ENCODE peak calls at places on chromosomes 6 and 20, in nine cellular contexts. One of them, this sample, is unnamed.

GRCh38 chr20:50368813-50369224 is 141.4 kb upstream of the PTPN1 start:
- DNase-seq in tibial nerve: no peak
- DNase-seq in cardiac fibroblast: peak; percentile 65
- DNase-seq in bronchial epithelial cell: no peak
- DNase-seq in activated gamma-delta T cell treated with Interleukin-2 at 50 U/mL for 16 hours: no peak
- DNase-seq in T-cell: no peak
- DNase-seq in fibroblast of the aortic adventitia: peak; percentile 34
- DNase-seq in NCI-H187: no peak
- DNase-seq in stimulated activated CD8-positive, alpha-beta memory T cell treated with anti-CD3 and anti-CD28 coated beads, Interleukin-7, amount 100 ng/mL, for 1 hour: no peak
- DNase-seq in this sample: no peak

GRCh38 chr6:103122766-103123601 is 1729.5 kb downstream of the GRIK2 start:
- DNase-seq in tibial nerve: no peak
- DNase-seq in cardiac fibroblast: peak; percentile 34
- DNase-seq in bronchial epithelial cell: peak; percentile 15
- DNase-seq in activated gamma-delta T cell treated with Interleukin-2 at 50 U/mL for 16 hours: no peak
- DNase-seq in T-cell: no peak
- DNase-seq in fibroblast of the aortic adventitia: peak; percentile 6
- DNase-seq in NCI-H187: no peak
- DNase-seq in stimulated activated CD8-positive, alpha-beta memory T cell treated with anti-CD3 and anti-CD28 coated beads, Interleukin-7, amount 100 ng/mL, for 1 hour: no peak
- DNase-seq in this sample: no peak

GRCh38 chr6:2036084-2037023 is 209.1 kb downstream of the GMDS start:
- DNase-seq in tibial nerve: no peak
- DNase-seq in cardiac fibroblast: no peak
- DNase-seq in bronchial epithelial cell: no peak
- DNase-seq in activated gamma-delta T cell treated with Interleukin-2 at 50 U/mL for 16 hours: no peak
- DNase-seq in T-cell: no peak
- DNase-seq in fibroblast of the aortic adventitia: no peak
- DNase-seq in NCI-H187: no peak
- DNase-seq in stimulated activated CD8-positive, alpha-beta memory T cell treated with anti-CD3 and anti-CD28 coated beads, Interleukin-7, amount 100 ng/mL, for 1 hour: no peak
- DNase-seq in this sample: no peak

GRCh38 chr6:169930799-169931198 is 179.4 kb downstream of the ERMARD start:
- DNase-seq in tibial nerve: no peak
- DNase-seq in cardiac fibroblast: no peak
- DNase-seq in bronchial epithelial cell: no peak
- DNase-seq in activated gamma-delta T cell treated with Interleukin-2 at 50 U/mL for 16 hours: no peak
- DNase-seq in T-cell: no peak
- DNase-seq in fibroblast of the aortic adventitia: no peak
- DNase-seq in NCI-H187: no peak
- DNase-seq in stimulated activated CD8-positive, alpha-beta memory T cell treated with anti-CD3 and anti-CD28 coated beads, Interleukin-7, amount 100 ng/mL, for 1 hour: no peak
- DNase-seq in this sample: no peak

GRCh38 chr6:166596741-166597507 is 10.4 kb upstream of the RAMACL start:
- DNase-seq in tibial nerve: no peak
- DNase-seq in cardiac fibroblast: no peak
- DNase-seq in bronchial epithelial cell: no peak
- DNase-seq in activated gamma-delta T cell treated with Interleukin-2 at 50 U/mL for 16 hours: no peak
- DNase-seq in T-cell: no peak
- DNase-seq in fibroblast of the aortic adventitia: no peak
- DNase-seq in NCI-H187: no peak
- DNase-seq in stimulated activated CD8-positive, alpha-beta memory T cell treated with anti-CD3 and anti-CD28 coated beads, Interleukin-7, amount 100 ng/mL, for 1 hour: no peak
- DNase-seq in this sample: no peak

GRCh38 chr6:113414511-113414910 is 442.6 kb upstream of the MARCKS start:
- DNase-seq in tibial nerve: peak; percentile 32
- DNase-seq in cardiac fibroblast: peak; percentile 80
- DNase-seq in bronchial epithelial cell: peak; percentile 84
- DNase-seq in activated gamma-delta T cell treated with Interleukin-2 at 50 U/mL for 16 hours: no peak
- DNase-seq in T-cell: no peak
- DNase-seq in fibroblast of the aortic adventitia: peak; percentile 87
- DNase-seq in NCI-H187: no peak
- DNase-seq in stimulated activated CD8-positive, alpha-beta memory T cell treated with anti-CD3 and anti-CD28 coated beads, Interleukin-7, amount 100 ng/mL, for 1 hour: no peak
- DNase-seq in this sample: no peak

GRCh38 chr6:43800746-43801488 is 30.9 kb downstream of the VEGFA start:
- DNase-seq in tibial nerve: no peak
- DNase-seq in cardiac fibroblast: no peak
- DNase-seq in bronchial epithelial cell: no peak
- DNase-seq in activated gamma-delta T cell treated with Interleukin-2 at 50 U/mL for 16 hours: no peak
- DNase-seq in T-cell: no peak
- DNase-seq in fibroblast of the aortic adventitia: no peak
- DNase-seq in NCI-H187: no peak
- DNase-seq in stimulated activated CD8-positive, alpha-beta memory T cell treated with anti-CD3 and anti-CD28 coated beads, Interleukin-7, amount 100 ng/mL, for 1 hour: no peak
- DNase-seq in this sample: no peak

GRCh38 chr6:12266571-12266970 is 23.6 kb upstream of the EDN1 start:
- DNase-seq in tibial nerve: no peak
- DNase-seq in cardiac fibroblast: peak; percentile 33
- DNase-seq in bronchial epithelial cell: peak; percentile 56
- DNase-seq in activated gamma-delta T cell treated with Interleukin-2 at 50 U/mL for 16 hours: no peak
- DNase-seq in T-cell: no peak
- DNase-seq in fibroblast of the aortic adventitia: peak; percentile 43
- DNase-seq in NCI-H187: no peak
- DNase-seq in stimulated activated CD8-positive, alpha-beta memory T cell treated with anti-CD3 and anti-CD28 coated beads, Interleukin-7, amount 100 ng/mL, for 1 hour: no peak
- DNase-seq in this sample: no peak

GRCh38 chr20:24685736-24686135 is 216.3 kb downstream of the SYNDIG1 start:
- DNase-seq in tibial nerve: no peak
- DNase-seq in cardiac fibroblast: no peak
- DNase-seq in bronchial epithelial cell: no peak
- DNase-seq in activated gamma-delta T cell treated with Interleukin-2 at 50 U/mL for 16 hours: no peak
- DNase-seq in T-cell: no peak
- DNase-seq in fibroblast of the aortic adventitia: no peak
- DNase-seq in NCI-H187: no peak
- DNase-seq in stimulated activated CD8-positive, alpha-beta memory T cell treated with anti-CD3 and anti-CD28 coated beads, Interleukin-7, amount 100 ng/mL, for 1 hour: no peak
- DNase-seq in this sample: no peak

GRCh38 chr20:6480328-6481030 is 287.0 kb upstream of the BMP2 start:
- DNase-seq in tibial nerve: no peak
- DNase-seq in cardiac fibroblast: no peak
- DNase-seq in bronchial epithelial cell: no peak
- DNase-seq in activated gamma-delta T cell treated with Interleukin-2 at 50 U/mL for 16 hours: no peak
- DNase-seq in T-cell: no peak
- DNase-seq in fibroblast of the aortic adventitia: no peak
- DNase-seq in NCI-H187: no peak
- DNase-seq in stimulated activated CD8-positive, alpha-beta memory T cell treated with anti-CD3 and anti-CD28 coated beads, Interleukin-7, amount 100 ng/mL, for 1 hour: no peak
- DNase-seq in this sample: no peak

GRCh38 chr6:76876922-76877553 is 586.3 kb downstream of the HTR1B start:
- DNase-seq in tibial nerve: no peak
- DNase-seq in cardiac fibroblast: peak; percentile 77
- DNase-seq in bronchial epithelial cell: peak; percentile 59
- DNase-seq in activated gamma-delta T cell treated with Interleukin-2 at 50 U/mL for 16 hours: no peak
- DNase-seq in T-cell: no peak
- DNase-seq in fibroblast of the aortic adventitia: peak; percentile 36
- DNase-seq in NCI-H187: no peak
- DNase-seq in stimulated activated CD8-positive, alpha-beta memory T cell treated with anti-CD3 and anti-CD28 coated beads, Interleukin-7, amount 100 ng/mL, for 1 hour: no peak
- DNase-seq in this sample: no peak

GRCh38 chr20:17960927-17961599 is 7.5 kb downstream of the SNX5 start:
- DNase-seq in tibial nerve: no peak
- DNase-seq in cardiac fibroblast: peak; percentile 87
- DNase-seq in bronchial epithelial cell: no peak
- DNase-seq in activated gamma-delta T cell treated with Interleukin-2 at 50 U/mL for 16 hours: no peak
- DNase-seq in T-cell: no peak
- DNase-seq in fibroblast of the aortic adventitia: peak; percentile 77
- DNase-seq in NCI-H187: no peak
- DNase-seq in stimulated activated CD8-positive, alpha-beta memory T cell treated with anti-CD3 and anti-CD28 coated beads, Interleukin-7, amount 100 ng/mL, for 1 hour: no peak
- DNase-seq in this sample: no peak

GRCh38 chr20:46689754-46690085 is 476 bp upstream of the TP53RK start:
- DNase-seq in tibial nerve: no peak
- DNase-seq in cardiac fibroblast: no peak
- DNase-seq in bronchial epithelial cell: no peak
- DNase-seq in activated gamma-delta T cell treated with Interleukin-2 at 50 U/mL for 16 hours: no peak
- DNase-seq in T-cell: peak; percentile 95
- DNase-seq in fibroblast of the aortic adventitia: no peak
- DNase-seq in NCI-H187: no peak
- DNase-seq in stimulated activated CD8-positive, alpha-beta memory T cell treated with anti-CD3 and anti-CD28 coated beads, Interleukin-7, amount 100 ng/mL, for 1 hour: no peak
- DNase-seq in this sample: no peak

GRCh38 chr20:18943542-18943941 is 130.0 kb downstream of the SCP2D1 start:
- DNase-seq in tibial nerve: no peak
- DNase-seq in cardiac fibroblast: no peak
- DNase-seq in bronchial epithelial cell: no peak
- DNase-seq in activated gamma-delta T cell treated with Interleukin-2 at 50 U/mL for 16 hours: no peak
- DNase-seq in T-cell: no peak
- DNase-seq in fibroblast of the aortic adventitia: no peak
- DNase-seq in NCI-H187: no peak
- DNase-seq in stimulated activated CD8-positive, alpha-beta memory T cell treated with anti-CD3 and anti-CD28 coated beads, Interleukin-7, amount 100 ng/mL, for 1 hour: no peak
- DNase-seq in this sample: no peak

GRCh38 chr6:37607949-37608348 is 89.7 kb downstream of the MDGA1 start:
- DNase-seq in tibial nerve: no peak
- DNase-seq in cardiac fibroblast: peak; percentile 59
- DNase-seq in bronchial epithelial cell: no peak
- DNase-seq in activated gamma-delta T cell treated with Interleukin-2 at 50 U/mL for 16 hours: no peak
- DNase-seq in T-cell: no peak
- DNase-seq in fibroblast of the aortic adventitia: peak; percentile 49
- DNase-seq in NCI-H187: no peak
- DNase-seq in stimulated activated CD8-positive, alpha-beta memory T cell treated with anti-CD3 and anti-CD28 coated beads, Interleukin-7, amount 100 ng/mL, for 1 hour: no peak
- DNase-seq in this sample: no peak

GRCh38 chr6:92000112-92000511 is 1413.2 kb upstream of the MAP3K7 start:
- DNase-seq in tibial nerve: no peak
- DNase-seq in cardiac fibroblast: no peak
- DNase-seq in bronchial epithelial cell: no peak
- DNase-seq in activated gamma-delta T cell treated with Interleukin-2 at 50 U/mL for 16 hours: no peak
- DNase-seq in T-cell: no peak
- DNase-seq in fibroblast of the aortic adventitia: no peak
- DNase-seq in NCI-H187: no peak
- DNase-seq in stimulated activated CD8-positive, alpha-beta memory T cell treated with anti-CD3 and anti-CD28 coated beads, Interleukin-7, amount 100 ng/mL, for 1 hour: no peak
- DNase-seq in this sample: no peak

GRCh38 chr20:24950128-24950835 is 1.2 kb downstream of the CST7 start:
- DNase-seq in tibial nerve: no peak
- DNase-seq in cardiac fibroblast: no peak
- DNase-seq in bronchial epithelial cell: no peak
- DNase-seq in activated gamma-delta T cell treated with Interleukin-2 at 50 U/mL for 16 hours: no peak
- DNase-seq in T-cell: no peak
- DNase-seq in fibroblast of the aortic adventitia: no peak
- DNase-seq in NCI-H187: no peak
- DNase-seq in stimulated activated CD8-positive, alpha-beta memory T cell treated with anti-CD3 and anti-CD28 coated beads, Interleukin-7, amount 100 ng/mL, for 1 hour: no peak
- DNase-seq in this sample: peak; percentile 47

GRCh38 chr6:15870354-15871043 is 207.7 kb upstream of the DTNBP1 start:
- DNase-seq in tibial nerve: peak; percentile 40
- DNase-seq in cardiac fibroblast: peak; percentile 59
- DNase-seq in bronchial epithelial cell: peak; percentile 33
- DNase-seq in activated gamma-delta T cell treated with Interleukin-2 at 50 U/mL for 16 hours: no peak
- DNase-seq in T-cell: no peak
- DNase-seq in fibroblast of the aortic adventitia: peak; percentile 34
- DNase-seq in NCI-H187: no peak
- DNase-seq in stimulated activated CD8-positive, alpha-beta memory T cell treated with anti-CD3 and anti-CD28 coated beads, Interleukin-7, amount 100 ng/mL, for 1 hour: no peak
- DNase-seq in this sample: no peak

GRCh38 chr20:219290-220115 is 7.6 kb upstream of the DEFB129 start:
- DNase-seq in tibial nerve: no peak
- DNase-seq in cardiac fibroblast: peak; percentile 19
- DNase-seq in bronchial epithelial cell: peak; percentile 32
- DNase-seq in activated gamma-delta T cell treated with Interleukin-2 at 50 U/mL for 16 hours: no peak
- DNase-seq in T-cell: no peak
- DNase-seq in fibroblast of the aortic adventitia: peak; percentile 11
- DNase-seq in NCI-H187: peak; percentile 20
- DNase-seq in stimulated activated CD8-positive, alpha-beta memory T cell treated with anti-CD3 and anti-CD28 coated beads, Interleukin-7, amount 100 ng/mL, for 1 hour: no peak
- DNase-seq in this sample: no peak

GRCh38 chr6:147345902-147346301 is 141.7 kb downstream of the STXBP5 start:
- DNase-seq in tibial nerve: no peak
- DNase-seq in cardiac fibroblast: no peak
- DNase-seq in bronchial epithelial cell: no peak
- DNase-seq in activated gamma-delta T cell treated with Interleukin-2 at 50 U/mL for 16 hours: no peak
- DNase-seq in T-cell: no peak
- DNase-seq in fibroblast of the aortic adventitia: no peak
- DNase-seq in NCI-H187: no peak
- DNase-seq in stimulated activated CD8-positive, alpha-beta memory T cell treated with anti-CD3 and anti-CD28 coated beads, Interleukin-7, amount 100 ng/mL, for 1 hour: no peak
- DNase-seq in this sample: no peak

GRCh38 chr6:105317607-105318533 is 85.0 kb downstream of the PREP start:
- DNase-seq in tibial nerve: no peak
- DNase-seq in cardiac fibroblast: peak; percentile 10
- DNase-seq in bronchial epithelial cell: peak; percentile 29
- DNase-seq in activated gamma-delta T cell treated with Interleukin-2 at 50 U/mL for 16 hours: no peak
- DNase-seq in T-cell: no peak
- DNase-seq in fibroblast of the aortic adventitia: no peak
- DNase-seq in NCI-H187: no peak
- DNase-seq in stimulated activated CD8-positive, alpha-beta memory T cell treated with anti-CD3 and anti-CD28 coated beads, Interleukin-7, amount 100 ng/mL, for 1 hour: no peak
- DNase-seq in this sample: no peak

GRCh38 chr6:110357696-110358535 is at the start of gene METTL24:
- DNase-seq in tibial nerve: no peak
- DNase-seq in cardiac fibroblast: no peak
- DNase-seq in bronchial epithelial cell: no peak
- DNase-seq in activated gamma-delta T cell treated with Interleukin-2 at 50 U/mL for 16 hours: peak; percentile 21
- DNase-seq in T-cell: no peak
- DNase-seq in fibroblast of the aortic adventitia: no peak
- DNase-seq in NCI-H187: no peak
- DNase-seq in stimulated activated CD8-positive, alpha-beta memory T cell treated with anti-CD3 and anti-CD28 coated beads, Interleukin-7, amount 100 ng/mL, for 1 hour: no peak
- DNase-seq in this sample: no peak

GRCh38 chr6:7050099-7050498 is 57.7 kb upstream of the RREB1 start:
- DNase-seq in tibial nerve: no peak
- DNase-seq in cardiac fibroblast: no peak
- DNase-seq in bronchial epithelial cell: peak; percentile 41
- DNase-seq in activated gamma-delta T cell treated with Interleukin-2 at 50 U/mL for 16 hours: no peak
- DNase-seq in T-cell: no peak
- DNase-seq in fibroblast of the aortic adventitia: no peak
- DNase-seq in NCI-H187: no peak
- DNase-seq in stimulated activated CD8-positive, alpha-beta memory T cell treated with anti-CD3 and anti-CD28 coated beads, Interleukin-7, amount 100 ng/mL, for 1 hour: no peak
- DNase-seq in this sample: no peak

GRCh38 chr6:110542311-110543024 is 66.1 kb upstream of the SLC22A16 start:
- DNase-seq in tibial nerve: peak; percentile 44
- DNase-seq in cardiac fibroblast: peak; percentile 58
- DNase-seq in bronchial epithelial cell: no peak
- DNase-seq in activated gamma-delta T cell treated with Interleukin-2 at 50 U/mL for 16 hours: no peak
- DNase-seq in T-cell: no peak
- DNase-seq in fibroblast of the aortic adventitia: peak; percentile 28
- DNase-seq in NCI-H187: no peak
- DNase-seq in stimulated activated CD8-positive, alpha-beta memory T cell treated with anti-CD3 and anti-CD28 coated beads, Interleukin-7, amount 100 ng/mL, for 1 hour: no peak
- DNase-seq in this sample: no peak

GRCh38 chr6:3383525-3383924 is 73.3 kb downstream of the SLC22A23 start:
- DNase-seq in tibial nerve: peak; percentile 69
- DNase-seq in cardiac fibroblast: peak; percentile 36
- DNase-seq in bronchial epithelial cell: peak; percentile 51
- DNase-seq in activated gamma-delta T cell treated with Interleukin-2 at 50 U/mL for 16 hours: no peak
- DNase-seq in T-cell: no peak
- DNase-seq in fibroblast of the aortic adventitia: peak; percentile 76
- DNase-seq in NCI-H187: no peak
- DNase-seq in stimulated activated CD8-positive, alpha-beta memory T cell treated with anti-CD3 and anti-CD28 coated beads, Interleukin-7, amount 100 ng/mL, for 1 hour: no peak
- DNase-seq in this sample: no peak

GRCh38 chr6:4347877-4348276 is 212.5 kb upstream of the ECI2 start:
- DNase-seq in tibial nerve: no peak
- DNase-seq in cardiac fibroblast: no peak
- DNase-seq in bronchial epithelial cell: no peak
- DNase-seq in activated gamma-delta T cell treated with Interleukin-2 at 50 U/mL for 16 hours: no peak
- DNase-seq in T-cell: no peak
- DNase-seq in fibroblast of the aortic adventitia: no peak
- DNase-seq in NCI-H187: no peak
- DNase-seq in stimulated activated CD8-positive, alpha-beta memory T cell treated with anti-CD3 and anti-CD28 coated beads, Interleukin-7, amount 100 ng/mL, for 1 hour: no peak
- DNase-seq in this sample: no peak

GRCh38 chr6:89369009-89369408 is 16.5 kb upstream of the UBE2J1 start:
- DNase-seq in tibial nerve: peak; percentile 26
- DNase-seq in cardiac fibroblast: peak; percentile 74
- DNase-seq in bronchial epithelial cell: peak; percentile 63
- DNase-seq in activated gamma-delta T cell treated with Interleukin-2 at 50 U/mL for 16 hours: no peak
- DNase-seq in T-cell: no peak
- DNase-seq in fibroblast of the aortic adventitia: peak; percentile 63
- DNase-seq in NCI-H187: no peak
- DNase-seq in stimulated activated CD8-positive, alpha-beta memory T cell treated with anti-CD3 and anti-CD28 coated beads, Interleukin-7, amount 100 ng/mL, for 1 hour: no peak
- DNase-seq in this sample: no peak

GRCh38 chr20:5569021-5569420 is 181.2 kb upstream of the SHLD1 start:
- DNase-seq in tibial nerve: peak; percentile 71
- DNase-seq in cardiac fibroblast: peak; percentile 73
- DNase-seq in bronchial epithelial cell: peak; percentile 57
- DNase-seq in activated gamma-delta T cell treated with Interleukin-2 at 50 U/mL for 16 hours: peak; percentile 44
- DNase-seq in T-cell: peak; percentile 52
- DNase-seq in fibroblast of the aortic adventitia: peak; percentile 58
- DNase-seq in NCI-H187: peak; percentile 14
- DNase-seq in stimulated activated CD8-positive, alpha-beta memory T cell treated with anti-CD3 and anti-CD28 coated beads, Interleukin-7, amount 100 ng/mL, for 1 hour: peak; percentile 20
- DNase-seq in this sample: no peak

GRCh38 chr20:5973971-5974370 is 23.5 kb downstream of the MCM8 start:
- DNase-seq in tibial nerve: no peak
- DNase-seq in cardiac fibroblast: no peak
- DNase-seq in bronchial epithelial cell: no peak
- DNase-seq in activated gamma-delta T cell treated with Interleukin-2 at 50 U/mL for 16 hours: no peak
- DNase-seq in T-cell: no peak
- DNase-seq in fibroblast of the aortic adventitia: no peak
- DNase-seq in NCI-H187: no peak
- DNase-seq in stimulated activated CD8-positive, alpha-beta memory T cell treated with anti-CD3 and anti-CD28 coated beads, Interleukin-7, amount 100 ng/mL, for 1 hour: no peak
- DNase-seq in this sample: no peak

GRCh38 chr6:101116337-101116736 is 235.2 kb upstream of the ASCC3 start:
- DNase-seq in tibial nerve: no peak
- DNase-seq in cardiac fibroblast: no peak
- DNase-seq in bronchial epithelial cell: no peak
- DNase-seq in activated gamma-delta T cell treated with Interleukin-2 at 50 U/mL for 16 hours: no peak
- DNase-seq in T-cell: no peak
- DNase-seq in fibroblast of the aortic adventitia: no peak
- DNase-seq in NCI-H187: no peak
- DNase-seq in stimulated activated CD8-positive, alpha-beta memory T cell treated with anti-CD3 and anti-CD28 coated beads, Interleukin-7, amount 100 ng/mL, for 1 hour: no peak
- DNase-seq in this sample: no peak

GRCh38 chr6:90846824-90847223 is 260.0 kb upstream of the MAP3K7 start:
- DNase-seq in tibial nerve: no peak
- DNase-seq in cardiac fibroblast: no peak
- DNase-seq in bronchial epithelial cell: peak; percentile 89
- DNase-seq in activated gamma-delta T cell treated with Interleukin-2 at 50 U/mL for 16 hours: no peak
- DNase-seq in T-cell: no peak
- DNase-seq in fibroblast of the aortic adventitia: no peak
- DNase-seq in NCI-H187: no peak
- DNase-seq in stimulated activated CD8-positive, alpha-beta memory T cell treated with anti-CD3 and anti-CD28 coated beads, Interleukin-7, amount 100 ng/mL, for 1 hour: no peak
- DNase-seq in this sample: no peak